ENCODE peak calls at places on chromosomes 4 and X, in five cellular contexts. One of them, this sample, is unnamed.

GRCh38 chrX:56505866-56506265 is 57.6 kb upstream of the UBQLN2 start:
- DNase-seq in HS-27A: no peak
- DNase-seq in astrocyte: no peak
- DNase-seq in fibroblast of the aortic adventitia: no peak
- DNase-seq in NCI-H345: no peak
- DNase-seq in this sample: no peak

GRCh38 chrX:120358687-120359086 is 3.2 kb upstream of the ATP1B4 start:
- DNase-seq in HS-27A: peak; percentile 8
- DNase-seq in astrocyte: peak; percentile 38
- DNase-seq in fibroblast of the aortic adventitia: peak; percentile 2
- DNase-seq in NCI-H345: peak; percentile 6
- DNase-seq in this sample: peak; percentile 16

GRCh38 chr4:148926861-148927260 is 484.6 kb upstream of the NR3C2 start:
- DNase-seq in HS-27A: peak; percentile 33
- DNase-seq in astrocyte: peak; percentile 42
- DNase-seq in fibroblast of the aortic adventitia: peak; percentile 14
- DNase-seq in NCI-H345: no peak
- DNase-seq in this sample: peak; percentile 56

GRCh38 chr4:3115637-3116300 is 41.3 kb downstream of the HTT start:
- DNase-seq in HS-27A: no peak
- DNase-seq in astrocyte: peak; percentile 39
- DNase-seq in fibroblast of the aortic adventitia: no peak
- DNase-seq in NCI-H345: no peak
- DNase-seq in this sample: no peak

GRCh38 chr4:82431026-82431745 is 796 bp downstream of the ENOPH1 start:
- DNase-seq in HS-27A: no peak
- DNase-seq in astrocyte: peak; percentile 50
- DNase-seq in fibroblast of the aortic adventitia: peak; percentile 35
- DNase-seq in NCI-H345: peak; percentile 22
- DNase-seq in this sample: no peak

GRCh38 chr4:172998527-172999469 is 169.8 kb upstream of the GALNT7 start:
- DNase-seq in HS-27A: no peak
- DNase-seq in astrocyte: peak; percentile 86
- DNase-seq in fibroblast of the aortic adventitia: peak; percentile 91
- DNase-seq in NCI-H345: no peak
- DNase-seq in this sample: no peak

GRCh38 chr4:181293541-181293940 is 949.7 kb upstream of the TENM3 start:
- DNase-seq in HS-27A: no peak
- DNase-seq in astrocyte: no peak
- DNase-seq in fibroblast of the aortic adventitia: no peak
- DNase-seq in NCI-H345: no peak
- DNase-seq in this sample: no peak

GRCh38 chr4:187550256-187550950 is 445.2 kb upstream of the ZFP42 start:
- DNase-seq in HS-27A: no peak
- DNase-seq in astrocyte: peak; percentile 7
- DNase-seq in fibroblast of the aortic adventitia: no peak
- DNase-seq in NCI-H345: no peak
- DNase-seq in this sample: no peak

GRCh38 chrX:10611441-10612090 is 8.8 kb downstream of the MID1 start:
- DNase-seq in HS-27A: no peak
- DNase-seq in astrocyte: no peak
- DNase-seq in fibroblast of the aortic adventitia: no peak
- DNase-seq in NCI-H345: no peak
- DNase-seq in this sample: no peak

GRCh38 chr4:3082915-3083515 is 8.5 kb downstream of the HTT start:
- DNase-seq in HS-27A: no peak
- DNase-seq in astrocyte: no peak
- DNase-seq in fibroblast of the aortic adventitia: no peak
- DNase-seq in NCI-H345: no peak
- DNase-seq in this sample: no peak

GRCh38 chrX:17601816-17602215 is 135.5 kb upstream of the SCML1 start:
- DNase-seq in HS-27A: no peak
- DNase-seq in astrocyte: no peak
- DNase-seq in fibroblast of the aortic adventitia: peak; percentile 25
- DNase-seq in NCI-H345: no peak
- DNase-seq in this sample: no peak

GRCh38 chr4:159398236-159398638 is 295.4 kb downstream of the RAPGEF2 start:
- DNase-seq in HS-27A: no peak
- DNase-seq in astrocyte: peak; percentile 60
- DNase-seq in fibroblast of the aortic adventitia: no peak
- DNase-seq in NCI-H345: no peak
- DNase-seq in this sample: no peak

GRCh38 chr4:44194365-44194764 is 254.2 kb downstream of the KCTD8 start:
- DNase-seq in HS-27A: no peak
- DNase-seq in astrocyte: peak; percentile 4
- DNase-seq in fibroblast of the aortic adventitia: no peak
- DNase-seq in NCI-H345: no peak
- DNase-seq in this sample: no peak

GRCh38 chr4:31417051-31417450 is 696.9 kb downstream of the PCDH7 start:
- DNase-seq in HS-27A: no peak
- DNase-seq in astrocyte: no peak
- DNase-seq in fibroblast of the aortic adventitia: no peak
- DNase-seq in NCI-H345: no peak
- DNase-seq in this sample: no peak